ENCODE peak calls at places on chromosome 1, in five cellular contexts. E, A, D, T and B are unnamed samples.

GRCh38 chr1:192839164-192840066 is 30.6 kb downstream of the RGS2 start:
- DNase-seq in D (no peak), A (no peak), E (no peak), T (no peak), B (no peak)

GRCh38 chr1:198258491-198258890 is 101.7 kb downstream of the NEK7 start:
- DNase-seq in T (peak; percentile 92), A (no peak), D (peak; percentile 76), E (no peak), B (no peak)

GRCh38 chr1:15432327-15432726 is 5.9 kb upstream of the CTRC start:
- DNase-seq in D (no peak), T (no peak), A (no peak), E (no peak), B (no peak)

GRCh38 chr1:43358121-43358745 is 548 bp upstream of the CDC20 start:
- DNase-seq in D (no peak), A (no peak), E (peak; percentile 49), T (peak; percentile 52), B (peak; percentile 62)

GRCh38 chr1:43149889-43150288 is 22.2 kb downstream of the EBNA1BP2 start:
- DNase-seq in A (no peak), T (no peak), E (no peak), D (no peak), B (no peak)

GRCh38 chr1:35925741-35926140 is 5.2 kb upstream of the AGO3 start:
- DNase-seq in T (peak; percentile 78), A (no peak), D (no peak), E (no peak), B (no peak)

GRCh38 chr1:215957692-215958091 is 390.6 kb downstream of the KCTD3 start:
- DNase-seq in A (no peak), T (peak; percentile 13), D (peak; percentile 1), E (no peak), B (no peak)

GRCh38 chr1:184036517-184036949 is 995 bp downstream of the COLGALT2 start:
- DNase-seq in D (no peak), A (no peak), E (no peak), T (peak; percentile 34), B (no peak)

GRCh38 chr1:31586376-31587327 is 10.3 kb downstream of the TINAGL1 start:
- DNase-seq in T (no peak), A (no peak), D (no peak), E (no peak), B (no peak)

GRCh38 chr1:220487297-220487820 is 40.6 kb upstream of the MARK1 start:
- DNase-seq in T (peak; percentile 62), D (peak; percentile 90), E (peak; percentile 21), A (no peak), B (peak; percentile 90)

GRCh38 chr1:164932580-164932979 is 373.6 kb downstream of the PBX1 start:
- DNase-seq in D (no peak), T (no peak), A (no peak), E (no peak), B (no peak)

GRCh38 chr1:78375996-78376395 is 114.8 kb upstream of the PTGFR start:
- DNase-seq in T (peak; percentile 68), E (no peak), D (peak; percentile 17), A (no peak), B (no peak)

DNA sequence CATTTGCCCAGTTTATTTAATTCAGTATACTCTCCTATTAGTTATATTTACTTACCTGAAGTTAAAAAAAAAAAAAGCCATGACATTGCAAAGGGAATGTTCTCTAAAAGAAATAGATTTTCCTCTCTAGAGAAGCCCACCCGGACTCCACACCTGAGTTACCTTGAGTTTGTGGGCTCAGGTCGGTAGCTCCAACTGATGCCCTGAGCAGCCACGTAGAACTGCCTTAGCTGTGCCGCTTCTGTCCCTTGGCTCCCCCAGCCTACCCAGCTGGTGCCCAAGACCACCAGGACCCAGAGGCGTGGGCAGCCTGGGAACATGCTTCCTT is 250 bp downstream of the F5 start:
- DNase-seq in A (no peak), D (no peak), T (no peak), E (no peak), B (no peak)
- H3K4me3 ChIP-seq in A (no peak overlapping the region), D (no peak overlapping the region), T (no peak overlapping the region), E (peak overlapping the region; percentile 48), B (peak overlapping the region; percentile 42)

DNA sequence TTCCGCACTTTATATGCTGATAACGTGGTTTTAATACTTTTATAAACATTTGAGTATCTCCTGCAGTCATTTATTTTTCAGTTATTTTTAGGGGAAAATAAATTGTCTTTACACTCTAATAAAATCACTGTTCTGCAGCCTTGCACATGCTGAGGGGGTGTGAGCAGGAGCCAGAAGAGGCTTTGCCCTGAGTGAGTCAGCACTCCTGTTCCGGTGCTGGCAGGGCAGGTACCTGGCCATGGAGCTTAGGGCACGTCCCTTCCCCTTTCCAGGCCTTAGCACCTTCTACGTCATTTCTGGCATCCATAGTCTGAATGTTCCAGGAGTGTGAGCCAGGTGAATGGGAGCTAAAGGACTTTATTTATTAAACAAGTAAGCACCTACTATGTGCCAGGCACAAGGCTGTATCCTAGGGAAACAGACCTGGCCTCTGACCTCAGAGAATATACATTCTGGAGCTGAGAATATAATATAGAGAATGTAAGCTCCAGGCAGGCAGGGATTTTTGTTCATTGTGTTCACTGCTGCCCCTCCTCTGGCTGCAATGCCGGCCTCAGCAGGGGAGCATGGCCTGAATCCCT is 402.9 kb downstream of the PTPRU start:
- DNase-seq in A (no peak), T (peak; percentile 9), E (peak; percentile 43), D (peak; percentile 74), B (peak; percentile 69)
- H3K4me2 ChIP-seq in A (peak overlapping the region; percentile 2), T (no peak overlapping the region), E (peak overlapping the region; percentile 70), D (no peak overlapping the region), B (peak overlapping the region; percentile 55)

DNA sequence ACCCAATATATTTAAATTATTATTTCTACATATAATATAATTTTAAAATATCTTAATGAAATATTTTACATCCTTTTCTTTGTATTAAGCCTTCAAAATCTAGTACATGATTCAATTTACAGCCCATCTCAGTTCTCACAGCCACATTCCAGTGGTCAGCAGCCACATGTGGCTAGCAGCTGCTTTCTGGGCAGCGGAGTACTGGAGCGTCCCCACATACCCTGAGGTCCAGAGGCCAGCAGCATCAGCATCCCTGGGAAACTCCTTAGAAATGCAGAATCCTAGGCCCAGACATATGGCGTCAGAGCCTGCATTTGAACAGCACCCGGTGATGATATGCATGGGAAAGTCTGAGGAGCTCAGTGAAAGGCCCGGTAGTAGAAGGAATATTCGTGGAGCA is 8.6 kb upstream of the LHX4 start:
- DNase-seq in A (no peak), D (no peak), E (no peak), T (peak; percentile 37), B (no peak)
- TF ChIP-seq EZH2 in A (no peak), D (no peak), E (no peak), T (no peak), B (no peak)

DNA sequence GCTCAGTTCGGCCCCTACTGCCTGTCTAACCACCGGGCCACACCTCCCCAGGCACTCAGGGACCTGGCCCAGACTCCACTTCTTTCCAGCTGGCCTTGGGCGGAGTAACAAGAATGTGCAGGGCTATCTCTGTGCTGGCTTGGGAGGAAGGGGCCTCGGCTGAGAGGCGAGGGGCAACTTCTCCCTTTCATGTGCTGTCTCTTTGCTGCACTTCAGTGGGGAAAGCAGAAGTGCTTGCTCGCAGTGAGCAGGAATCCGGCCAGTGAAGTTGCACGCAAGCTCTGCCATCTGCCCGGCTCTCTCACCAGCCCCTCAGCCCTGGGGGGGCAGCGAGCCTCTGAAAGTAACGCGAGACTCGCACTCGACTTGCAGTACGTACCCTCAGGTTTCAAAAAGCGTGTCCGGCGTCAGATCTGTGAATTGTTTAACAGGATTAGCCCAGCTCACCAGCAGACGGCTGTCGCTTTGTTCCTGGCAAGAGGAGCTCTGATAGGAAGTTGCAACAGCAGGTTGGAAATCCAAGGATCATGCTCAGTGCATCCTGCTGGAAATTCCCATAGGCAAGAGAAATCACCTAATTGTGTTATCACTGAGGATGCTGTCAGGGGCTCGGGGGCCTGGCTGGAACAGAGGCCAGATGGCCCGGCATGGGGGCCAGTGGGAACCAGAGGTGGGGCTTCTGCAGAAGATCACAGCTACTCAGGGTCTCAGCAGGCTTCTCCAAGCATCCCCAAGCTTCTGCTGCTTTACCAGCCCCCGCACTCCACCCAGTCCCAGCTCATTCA is 221.1 kb downstream of the NPHP4 start:
- DNase-seq in D (no peak), T (no peak), E (no peak), A (no peak), B (no peak)
- H3K4me3 ChIP-seq in D (no peak overlapping the region), T (no peak overlapping the region), E (no peak overlapping the region), A (no peak overlapping the region), B (no peak overlapping the region)

GRCh38 chr1:2836333-2836970 is 35.0 kb upstream of the TTC34 start:
- DNase-seq in E (no peak), A (no peak), T (no peak), D (no peak), B (no peak)
- H3K4me2 ChIP-seq in E (no peak overlapping the region), A (no peak overlapping the region), T (no peak overlapping the region), D (no peak overlapping the region), B (no peak overlapping the region)

DNA sequence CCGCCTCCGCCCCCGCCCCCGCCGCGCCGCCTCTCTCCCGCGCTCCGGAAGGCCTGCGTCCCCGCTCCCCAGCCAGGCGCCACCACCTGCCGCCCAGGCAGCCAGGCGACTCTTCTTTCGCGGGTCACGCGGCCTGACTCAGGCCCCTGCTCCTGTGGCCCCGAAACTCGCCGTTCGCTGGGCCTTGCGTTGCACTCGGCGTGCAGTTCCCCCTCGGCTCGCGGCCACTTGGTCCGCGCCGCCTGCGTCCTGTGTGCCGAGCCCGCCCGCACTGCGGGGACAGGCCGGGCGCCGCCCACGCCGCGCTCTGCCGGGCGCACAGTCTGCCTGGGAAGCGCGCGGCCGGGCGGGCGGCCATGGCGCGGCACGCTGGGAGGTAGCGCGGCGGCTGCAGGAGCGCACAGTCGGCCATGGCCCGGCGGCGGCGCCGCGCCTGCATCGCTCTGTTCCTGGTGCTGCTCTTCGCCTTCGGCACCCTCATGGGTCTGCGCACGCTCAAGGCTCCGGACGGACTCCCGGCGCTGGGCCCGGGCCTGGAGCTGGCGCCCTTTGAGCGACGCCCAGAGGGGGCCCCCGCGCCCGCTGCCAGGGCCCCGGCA is at the start of gene MANEAL:
- DNase-seq in E (peak; percentile 33), A (no peak), D (peak; percentile 42), T (peak; percentile 61), B (peak; percentile 53)
- TF ChIP-seq EZH2 in E (no peak), A (no peak), D (no peak), T (no peak), B (no peak)

GRCh38 chr1:22508991-22509390 is 54.3 kb upstream of the EPHA8 start:
- DNase-seq in T (no peak), A (no peak), E (no peak), D (no peak), B (no peak)
- H3K4me3 ChIP-seq in T (no peak overlapping the region), A (no peak overlapping the region), E (no peak overlapping the region), D (no peak overlapping the region), B (no peak overlapping the region)

GRCh38 chr1:201754353-201754752 is 74.6 kb upstream of the IPO9 start:
- DNase-seq in T (peak; percentile 85), E (no peak), D (no peak), A (no peak), B (no peak)

GRCh38 chr1:201752333-201752732 is 76.6 kb upstream of the IPO9 start:
- DNase-seq in A (no peak), E (no peak), D (no peak), T (no peak), B (no peak)

GRCh38 chr1:201751872-201752271 is 77.1 kb upstream of the IPO9 start:
- DNase-seq in D (no peak), E (no peak), T (peak; percentile 51), A (no peak), B (no peak)

GRCh38 chr1:201755200-201755599 is 73.8 kb upstream of the IPO9 start:
- DNase-seq in T (no peak), A (no peak), E (no peak), D (no peak), B (no peak)

DNA sequence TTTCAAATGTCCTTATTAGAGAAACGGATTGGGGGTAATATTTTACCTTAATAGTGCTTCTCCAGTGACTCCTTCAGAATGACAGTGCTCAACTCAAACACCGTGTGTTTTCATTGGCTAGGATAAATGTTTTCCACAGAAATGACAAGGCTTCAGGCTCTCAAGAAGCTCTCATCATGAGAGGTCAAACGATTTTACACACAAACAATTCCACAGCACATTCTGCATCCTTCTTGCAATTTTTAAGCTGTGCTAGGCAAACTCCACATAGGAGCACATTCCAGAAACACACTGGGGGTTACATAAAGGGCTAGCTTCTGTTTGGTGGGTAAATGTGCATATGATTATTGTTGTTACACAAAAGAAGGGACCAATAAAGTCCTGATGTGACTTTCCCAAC is 75.5 kb upstream of the IPO9 start:
- DNase-seq in T (peak; percentile 57), E (no peak), A (no peak), D (no peak), B (no peak)
- H3K4me2 ChIP-seq in T (no peak overlapping the region), E (no peak overlapping the region), A (no peak overlapping the region), D (no peak overlapping the region), B (no peak overlapping the region)